ENCODE peak calls at places on chromosomes 2 and 18, in five cellular contexts. C is AG08396; E is stimulated activated CD4-positive, alpha-beta T cell treated with anti-CD3 and anti-CD28 coated beads, Interleukin-1b, Interleukin-23, amount 100 ng/mL, for 4 hours; Y is neural crest cell; U is naive thymus-derived CD8-positive, alpha-beta T cell. V is an unnamed sample.

GRCh38 chr2:230899786-230900185 is 25.3 kb downstream of the GPR55 start:
- DNase-seq in Y (no peak), C (no peak), E (no peak), U (no peak), V (no peak)

GRCh38 chr2:104140361-104140760 is 713.6 kb upstream of the POU3F3 start:
- DNase-seq in C (no peak), Y (no peak), E (no peak), U (no peak), V (no peak)

GRCh38 chr2:179612591-179613298 is 248.7 kb downstream of the ZNF385B start:
- DNase-seq in U (no peak), E (no peak), Y (no peak), C (no peak), V (no peak)

GRCh38 chr2:232875256-232876070 is 5.4 kb downstream of the SNORC start:
- DNase-seq in E (no peak), Y (no peak), U (no peak), C (no peak), V (no peak)

GRCh38 chr18:12088731-12089375 is 4.8 kb upstream of the ANKRD62 start:
- DNase-seq in E (no peak), C (no peak), U (no peak), Y (no peak), V (no peak)

GRCh38 chr2:229249536-229249935 is 21.6 kb downstream of the PID1 start:
- DNase-seq in Y (no peak), E (no peak), U (no peak), C (no peak), V (no peak)

GRCh38 chr2:44130441-44130840 is 38.2 kb upstream of the PPM1B start:
- DNase-seq in Y (no peak), U (no peak), E (no peak), C (peak), V (no peak)

GRCh38 chr2:109637749-109638570 is 23.8 kb downstream of the SOWAHC start:
- DNase-seq in Y (no peak), E (no peak), C (no peak), U (no peak), V (no peak)

GRCh38 chr2:220353897-220354296 is 726.5 kb downstream of the SLC4A3 start:
- DNase-seq in U (no peak), C (no peak), E (no peak), Y (no peak), V (no peak)

GRCh38 chr2:240430595-240430994 is 4.9 kb upstream of the GPC1 start:
- DNase-seq in E (no peak), Y (no peak), U (no peak), C (no peak), V (no peak)

GRCh38 chr2:46847726-46848421 is 67.7 kb downstream of the MCFD2 start:
- DNase-seq in U (no peak), E (no peak), C (peak), Y (no peak), V (no peak)

GRCh38 chr2:74768401-74768914 is 65.5 kb upstream of the HK2 start:
- DNase-seq in Y (no peak), C (peak), E (no peak), U (no peak), V (no peak)

GRCh38 chr2:143261986-143262784 is 133.0 kb downstream of the ARHGAP15 start:
- DNase-seq in Y (no peak), C (no peak), E (no peak), U (peak), V (peak)

GRCh38 chr2:142918624-142919023 is 41.2 kb downstream of the KYNU start:
- DNase-seq in Y (no peak), U (no peak), C (no peak), E (no peak), V (no peak)

GRCh38 chr2:224127871-224128501 is 88.9 kb upstream of the SERPINE2 start:
- DNase-seq in E (no peak), Y (no peak), U (no peak), C (no peak), V (no peak)

V was measured in NCI-H1694 treated with DMSO at 0.1 percent for 48 hours.